ENCODE peak calls at places on chromosomes 6 and 20, in nine cellular contexts. One of them, this sample, is unnamed.

GRCh38 chr6:44034391-44034861 is 92.8 kb downstream of the MRPL14 start:
- DNase-seq in activated T-helper 1 cell treated with Interleukin-2 at 50 U/mL for 16 hours: no peak
- DNase-seq in NCI-H748 treated with DMSO at 0.1 percent for 48 hours: no peak
- DNase-seq in T-helper 1 cell: no peak
- DNase-seq in activated naive CD8-positive, alpha-beta T cell treated with anti-CD3 and anti-CD28 coated beads for 36 hours: no peak
- DNase-seq in GM06990: no peak
- DNase-seq in choroid plexus epithelial cell: no peak
- DNase-seq in anterior cingulate cortex: no peak
- DNase-seq in aorta: peak
- DNase-seq in this sample: peak

GRCh38 chr6:147506704-147507114 is 1.8 kb upstream of the SAMD5 start:
- DNase-seq in NCI-H748 treated with DMSO at 0.1 percent for 48 hours: peak
- DNase-seq in T-helper 1 cell: no peak
- DNase-seq in activated T-helper 1 cell treated with Interleukin-2 at 50 U/mL for 16 hours: no peak
- DNase-seq in choroid plexus epithelial cell: peak
- DNase-seq in activated naive CD8-positive, alpha-beta T cell treated with anti-CD3 and anti-CD28 coated beads for 36 hours: peak
- DNase-seq in aorta: peak
- DNase-seq in GM06990: peak
- DNase-seq in anterior cingulate cortex: peak
- DNase-seq in this sample: peak

GRCh38 chr6:43174263-43175112 is 3.4 kb downstream of the SRF start:
- DNase-seq in activated naive CD8-positive, alpha-beta T cell treated with anti-CD3 and anti-CD28 coated beads for 36 hours: peak
- DNase-seq in NCI-H748 treated with DMSO at 0.1 percent for 48 hours: peak
- DNase-seq in GM06990: peak
- DNase-seq in aorta: peak
- DNase-seq in anterior cingulate cortex: peak
- DNase-seq in T-helper 1 cell: peak
- DNase-seq in activated T-helper 1 cell treated with Interleukin-2 at 50 U/mL for 16 hours: peak
- DNase-seq in choroid plexus epithelial cell: peak
- DNase-seq in this sample: peak

GRCh38 chr6:28053584-28053983 is 26.8 kb upstream of the ZNF165 start:
- DNase-seq in anterior cingulate cortex: no peak
- DNase-seq in NCI-H748 treated with DMSO at 0.1 percent for 48 hours: no peak
- DNase-seq in aorta: no peak
- DNase-seq in activated T-helper 1 cell treated with Interleukin-2 at 50 U/mL for 16 hours: no peak
- DNase-seq in GM06990: no peak
- DNase-seq in activated naive CD8-positive, alpha-beta T cell treated with anti-CD3 and anti-CD28 coated beads for 36 hours: no peak
- DNase-seq in choroid plexus epithelial cell: no peak
- DNase-seq in T-helper 1 cell: no peak
- DNase-seq in this sample: no peak

GRCh38 chr20:17024513-17025105 is 202.2 kb upstream of the PCSK2 start:
- DNase-seq in anterior cingulate cortex: no peak
- DNase-seq in choroid plexus epithelial cell: peak
- DNase-seq in NCI-H748 treated with DMSO at 0.1 percent for 48 hours: no peak
- DNase-seq in activated T-helper 1 cell treated with Interleukin-2 at 50 U/mL for 16 hours: no peak
- DNase-seq in T-helper 1 cell: no peak
- DNase-seq in aorta: no peak
- DNase-seq in activated naive CD8-positive, alpha-beta T cell treated with anti-CD3 and anti-CD28 coated beads for 36 hours: no peak
- DNase-seq in GM06990: no peak
- DNase-seq in this sample: no peak

GRCh38 chr20:19934792-19935491 is 82.2 kb upstream of the NAA20 start:
- DNase-seq in T-helper 1 cell: no peak
- DNase-seq in activated naive CD8-positive, alpha-beta T cell treated with anti-CD3 and anti-CD28 coated beads for 36 hours: no peak
- DNase-seq in choroid plexus epithelial cell: no peak
- DNase-seq in GM06990: peak
- DNase-seq in aorta: no peak
- DNase-seq in NCI-H748 treated with DMSO at 0.1 percent for 48 hours: peak
- DNase-seq in activated T-helper 1 cell treated with Interleukin-2 at 50 U/mL for 16 hours: no peak
- DNase-seq in anterior cingulate cortex: peak
- DNase-seq in this sample: no peak

GRCh38 chr6:21593927-21594421 is 423 bp downstream of the SOX4 start:
- DNase-seq in activated naive CD8-positive, alpha-beta T cell treated with anti-CD3 and anti-CD28 coated beads for 36 hours: peak
- DNase-seq in T-helper 1 cell: no peak
- DNase-seq in activated T-helper 1 cell treated with Interleukin-2 at 50 U/mL for 16 hours: no peak
- DNase-seq in anterior cingulate cortex: no peak
- DNase-seq in GM06990: no peak
- DNase-seq in NCI-H748 treated with DMSO at 0.1 percent for 48 hours: no peak
- DNase-seq in choroid plexus epithelial cell: peak
- DNase-seq in aorta: no peak
- DNase-seq in this sample: no peak

GRCh38 chr6:35698858-35699257 is 10.1 kb upstream of the FKBP5 start:
- DNase-seq in choroid plexus epithelial cell: no peak
- DNase-seq in anterior cingulate cortex: no peak
- DNase-seq in activated naive CD8-positive, alpha-beta T cell treated with anti-CD3 and anti-CD28 coated beads for 36 hours: no peak
- DNase-seq in T-helper 1 cell: no peak
- DNase-seq in activated T-helper 1 cell treated with Interleukin-2 at 50 U/mL for 16 hours: no peak
- DNase-seq in NCI-H748 treated with DMSO at 0.1 percent for 48 hours: no peak
- DNase-seq in aorta: no peak
- DNase-seq in GM06990: no peak
- DNase-seq in this sample: no peak

GRCh38 chr20:41361757-41362747 is 4.6 kb downstream of the EMILIN3 start:
- DNase-seq in anterior cingulate cortex: no peak
- DNase-seq in choroid plexus epithelial cell: no peak
- DNase-seq in aorta: peak
- DNase-seq in NCI-H748 treated with DMSO at 0.1 percent for 48 hours: no peak
- DNase-seq in activated T-helper 1 cell treated with Interleukin-2 at 50 U/mL for 16 hours: no peak
- DNase-seq in activated naive CD8-positive, alpha-beta T cell treated with anti-CD3 and anti-CD28 coated beads for 36 hours: no peak
- DNase-seq in T-helper 1 cell: no peak
- DNase-seq in GM06990: no peak
- DNase-seq in this sample: peak

GRCh38 chr6:15569035-15569995 is 93.5 kb downstream of the DTNBP1 start:
- DNase-seq in activated T-helper 1 cell treated with Interleukin-2 at 50 U/mL for 16 hours: no peak
- DNase-seq in anterior cingulate cortex: no peak
- DNase-seq in GM06990: no peak
- DNase-seq in activated naive CD8-positive, alpha-beta T cell treated with anti-CD3 and anti-CD28 coated beads for 36 hours: no peak
- DNase-seq in aorta: no peak
- DNase-seq in NCI-H748 treated with DMSO at 0.1 percent for 48 hours: no peak
- DNase-seq in choroid plexus epithelial cell: peak
- DNase-seq in T-helper 1 cell: no peak
- DNase-seq in this sample: no peak

GRCh38 chr20:9250511-9250910 is 181.6 kb downstream of the PLCB4 start:
- DNase-seq in activated naive CD8-positive, alpha-beta T cell treated with anti-CD3 and anti-CD28 coated beads for 36 hours: no peak
- DNase-seq in anterior cingulate cortex: no peak
- DNase-seq in GM06990: no peak
- DNase-seq in choroid plexus epithelial cell: no peak
- DNase-seq in aorta: no peak
- DNase-seq in NCI-H748 treated with DMSO at 0.1 percent for 48 hours: no peak
- DNase-seq in activated T-helper 1 cell treated with Interleukin-2 at 50 U/mL for 16 hours: no peak
- DNase-seq in T-helper 1 cell: no peak
- DNase-seq in this sample: no peak

GRCh38 chr20:3043381-3043780 is at the start of gene GNRH2:
- DNase-seq in T-helper 1 cell: no peak
- DNase-seq in activated naive CD8-positive, alpha-beta T cell treated with anti-CD3 and anti-CD28 coated beads for 36 hours: no peak
- DNase-seq in activated T-helper 1 cell treated with Interleukin-2 at 50 U/mL for 16 hours: no peak
- DNase-seq in anterior cingulate cortex: no peak
- DNase-seq in NCI-H748 treated with DMSO at 0.1 percent for 48 hours: no peak
- DNase-seq in choroid plexus epithelial cell: no peak
- DNase-seq in GM06990: no peak
- DNase-seq in aorta: no peak
- DNase-seq in this sample: no peak